ENCODE peak calls at places on chromosome 19, in four cellular contexts. V is H1, I is GM12878, Y is HepG2. O is an unnamed sample.

GRCh38 chr19:31648347-31648746 is 299.1 kb upstream of the TSHZ3 start:
- DNase-seq in V (no peak), I (no peak), Y (no peak), O (no peak)

GRCh38 chr19:17125728-17126677 is 50.4 kb downstream of the MYO9B start:
- DNase-seq in V (no peak), I (peak; percentile 79), Y (no peak), O (no peak)

GRCh38 chr19:13347351-13347750 is 158.9 kb downstream of the CACNA1A start:
- DNase-seq in V (no peak), I (no peak), Y (no peak), O (no peak)

GRCh38 chr19:30437869-30438268 is 65.7 kb downstream of the ZNF536 start:
- DNase-seq in V (no peak), I (no peak), Y (no peak), O (no peak)

GRCh38 chr19:45361608-45362007 is 8.8 kb downstream of the ERCC2 start:
- DNase-seq in V (no peak), I (no peak), Y (no peak), O (no peak)

GRCh38 chr19:19410553-19411550 is 5.4 kb downstream of the GATAD2A start:
- DNase-seq in V (no peak), I (no peak), Y (no peak), O (no peak)

GRCh38 chr19:32916969-32917611 is 47.5 kb upstream of the SLC7A9 start:
- DNase-seq in V (no peak), I (no peak), Y (no peak), O (no peak)

GRCh38 chr19:57648336-57649003 is 15.5 kb downstream of the ZNF211 start:
- DNase-seq in V (no peak), I (no peak), Y (no peak), O (no peak)

DNA sequence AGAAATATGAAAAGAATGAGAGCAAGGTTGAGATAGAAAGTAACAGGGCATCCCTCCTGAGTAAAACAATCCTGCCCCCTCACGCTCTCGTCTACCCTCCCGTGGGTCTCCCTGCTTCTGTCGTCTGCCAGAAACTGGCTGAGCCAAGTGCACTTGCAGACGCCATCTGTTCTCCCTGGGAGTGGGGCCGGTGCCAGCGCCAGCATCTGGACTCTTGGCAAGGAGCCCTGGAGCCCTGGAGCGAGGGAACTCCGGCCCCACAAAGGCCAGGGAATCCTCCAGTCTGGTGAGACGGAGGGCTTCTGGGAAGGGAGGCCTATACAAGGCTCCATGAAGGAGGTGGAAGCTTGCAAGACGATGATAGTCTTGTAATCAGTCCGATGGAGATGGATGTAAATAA is 2.3 kb upstream of the TMEM91 start:
- DNase-seq in V (no peak), I (no peak), Y (no peak), O (no peak)
- TF ChIP-seq JUND in V (no peak), I (no peak), Y (no peak), O (no peak)

GRCh38 chr19:3575949-3576673 is 3.4 kb downstream of the HMG20B start:
- DNase-seq in V (no peak), I (no peak), Y (no peak), O (no peak)

GRCh38 chr19:3573162-3573857 is 566 bp downstream of the HMG20B start:
- DNase-seq in V (no peak), I (no peak), Y (no peak), O (peak; percentile 33)

GRCh38 chr19:3576696-3577443 is 4.1 kb downstream of the HMG20B start:
- DNase-seq in V (peak; percentile 58), I (no peak), Y (no peak), O (no peak)

GRCh38 chr19:3573858-3574637 is 1.3 kb downstream of the HMG20B start:
- DNase-seq in V (peak; percentile 97), I (peak; percentile 49), Y (peak; percentile 85), O (peak; percentile 79)

DNA sequence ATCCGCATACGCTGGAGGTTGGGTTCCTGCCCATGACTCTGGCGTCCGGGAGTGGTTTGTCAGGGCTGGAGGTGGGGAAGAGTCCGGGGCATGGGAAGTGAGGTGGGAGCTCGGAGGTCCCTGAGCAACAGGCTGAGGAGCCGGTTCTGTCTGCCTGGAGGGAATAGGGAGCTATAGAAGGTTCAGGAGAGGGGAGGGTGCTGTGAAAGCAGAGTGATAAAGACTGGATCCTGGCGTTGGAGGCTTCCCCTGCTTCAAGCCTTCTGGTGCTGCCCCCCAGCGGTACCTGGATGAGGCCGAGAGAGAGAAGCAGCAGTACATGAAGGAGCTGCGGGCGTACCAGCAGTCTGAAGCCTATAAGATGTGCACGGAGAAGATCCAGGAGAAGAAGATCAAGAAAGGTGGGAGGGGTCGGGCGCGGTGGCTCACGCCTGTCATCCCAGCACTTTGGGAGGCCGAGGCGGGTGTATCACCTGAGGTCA is 2.6 kb downstream of the HMG20B start:
- DNase-seq in V (no peak), I (no peak), Y (peak; percentile 55), O (no peak)
- TF ChIP-seq JUND in V (no peak), I (no peak), Y (no peak), O (no peak)

DNA sequence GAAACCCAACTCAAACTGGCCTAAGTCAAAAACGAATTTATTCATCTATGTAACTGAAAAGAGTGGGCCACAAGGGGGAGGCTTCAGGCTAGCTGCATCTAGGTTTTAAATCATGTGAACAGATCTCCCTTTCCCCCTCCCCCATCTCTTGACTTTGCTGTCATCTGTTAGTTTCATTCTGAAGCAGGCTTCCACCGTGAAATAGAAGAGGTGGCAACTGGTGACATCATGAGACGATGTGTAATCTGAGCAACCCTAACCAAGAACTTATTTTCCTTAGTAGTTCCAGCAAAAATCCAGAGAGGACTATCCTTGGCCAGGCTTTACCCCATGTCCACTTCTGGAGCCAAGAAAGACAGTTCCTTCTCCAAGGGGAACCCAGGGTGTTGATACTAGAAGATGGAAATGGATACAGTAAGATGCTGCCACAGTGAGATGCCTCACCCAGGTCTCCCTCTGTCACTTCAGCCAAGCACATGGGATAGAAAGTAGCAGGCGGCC is 9.4 kb downstream of the SAMD4B start:
- DNase-seq in V (no peak), I (peak; percentile 44), Y (no peak), O (no peak)
- TF ChIP-seq JUND in V (no peak), I (no peak), Y (no peak), O (no peak)

GRCh38 chr19:3161453-3161852 is 17.1 kb upstream of the S1PR4 start:
- DNase-seq in V (no peak), I (no peak), Y (no peak), O (no peak)

GRCh38 chr19:3160219-3160618 is 18.4 kb upstream of the S1PR4 start:
- DNase-seq in V (no peak), I (no peak), Y (no peak), O (no peak)

GRCh38 chr19:3162418-3163229 is 15.9 kb upstream of the S1PR4 start:
- DNase-seq in V (no peak), I (no peak), Y (peak; percentile 44), O (peak; percentile 66)

GRCh38 chr19:3163943-3164342 is 14.6 kb upstream of the S1PR4 start:
- DNase-seq in V (no peak), I (no peak), Y (no peak), O (no peak)

DNA sequence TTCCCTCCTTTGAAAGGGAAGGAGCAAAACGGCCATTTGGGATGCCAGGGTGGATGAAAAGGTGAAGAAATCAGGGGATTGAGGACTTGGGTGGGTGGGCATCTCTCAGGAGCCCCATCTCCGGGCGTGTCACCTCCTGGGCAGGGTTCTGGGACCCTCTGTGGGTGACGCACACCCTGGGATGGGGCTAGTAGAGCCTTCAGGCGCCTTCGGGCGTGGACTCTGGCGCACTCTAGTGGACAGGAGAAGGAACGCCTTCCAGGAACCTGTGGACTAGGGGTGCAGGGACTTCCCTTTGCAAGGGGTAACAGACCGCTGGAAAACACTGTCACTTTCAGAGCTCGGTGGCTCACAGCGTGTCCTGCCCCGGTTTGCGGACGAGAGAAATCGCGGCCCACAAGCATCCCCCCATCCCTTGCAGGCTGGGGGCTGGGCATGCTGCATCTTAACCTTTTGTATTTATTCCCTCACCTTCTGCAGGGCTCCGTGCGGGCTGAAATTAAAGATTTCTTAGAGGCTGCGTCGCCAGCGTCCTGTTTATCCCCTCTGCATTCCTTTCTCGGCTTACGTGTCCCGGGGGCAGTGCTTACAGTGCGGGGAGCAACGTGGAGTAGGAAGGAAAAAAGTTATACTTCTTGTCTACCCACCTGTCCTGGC is 15.2 kb upstream of the S1PR4 start:
- DNase-seq in V (peak; percentile 53), I (no peak), Y (peak; percentile 46), O (peak; percentile 70)
- TF ChIP-seq JUND in V (peak; percentile 57), I (no peak), Y (no peak), O (no peak)

GRCh38 chr19:8641908-8642547 is 11.6 kb downstream of the NFILZ start:
- DNase-seq in V (no peak), I (no peak), Y (peak; percentile 71), O (peak; percentile 78)
- TF ChIP-seq JUND in V (no peak), I (no peak), Y (no peak), O (no peak)

GRCh38 chr19:6248856-6249255 is 30.9 kb downstream of the MLLT1 start:
- DNase-seq in V (no peak), I (no peak), Y (no peak), O (no peak)

GRCh38 chr19:6249296-6249695 is 30.5 kb downstream of the MLLT1 start:
- DNase-seq in V (no peak), I (no peak), Y (no peak), O (no peak)

GRCh38 chr19:6250909-6251308 is 28.9 kb downstream of the MLLT1 start:
- DNase-seq in V (no peak), I (no peak), Y (no peak), O (no peak)

GRCh38 chr19:6248341-6248740 is 31.4 kb downstream of the MLLT1 start:
- DNase-seq in V (no peak), I (no peak), Y (no peak), O (no peak)

DNA sequence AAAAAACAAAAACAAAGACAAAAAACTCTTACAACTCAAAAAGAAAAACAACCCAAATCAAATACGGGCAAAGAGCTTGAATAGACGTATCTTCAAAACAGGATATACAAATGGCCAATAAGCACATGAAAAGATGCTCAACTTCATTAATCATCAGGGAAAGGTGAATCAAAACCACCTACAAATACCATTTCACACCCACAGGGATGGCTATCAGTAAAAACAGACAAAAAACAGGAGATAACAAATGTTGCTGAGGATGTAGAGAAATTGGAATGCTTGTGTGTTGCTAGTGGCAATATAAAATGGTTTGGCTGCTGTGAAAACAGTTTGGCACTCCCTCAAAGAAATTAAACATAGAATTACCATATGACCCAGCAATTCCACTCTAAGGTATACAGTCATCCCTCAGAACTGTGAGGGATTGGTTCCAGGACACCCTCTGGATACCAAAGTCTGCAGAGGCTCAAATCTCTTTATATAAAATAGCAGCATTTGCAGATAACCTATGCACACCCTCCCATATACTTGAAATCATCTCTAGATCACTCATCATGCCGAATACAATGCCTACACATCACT is 29.7 kb downstream of the MLLT1 start:
- DNase-seq in V (no peak), I (no peak), Y (no peak), O (no peak)
- TF ChIP-seq JUND in V (no peak), I (no peak), Y (no peak), O (no peak)

GRCh38 chr19:55563261-55563690 is 17.4 kb downstream of the ZNF579 start:
- DNase-seq in V (no peak), I (no peak), Y (no peak), O (no peak)
- TF ChIP-seq JUND in V (no peak), I (no peak), Y (no peak), O (no peak)

GRCh38 chr19:48493718-48494515 is 17.7 kb downstream of the LMTK3 start:
- DNase-seq in V (no peak), I (no peak), Y (no peak), O (no peak)
- TF ChIP-seq JUND in V (no peak), I (no peak), Y (no peak), O (no peak)